ENCODE peak calls at places on chromosomes 3 and 15, in eight cellular contexts. L is fibroblast of pulmonary artery, U is myocyte, G is left lobe of liver, V is Calu3, F is psoas muscle, Z is small intestine, Y is amygdala. K is an unnamed sample.

GRCh38 chr3:88149146-88149515 is 628 bp upstream of the C3orf38 start:
- DNase-seq in V (peak), F (no peak), G (no peak), L (no peak), Z (no peak), Y (peak), U (no peak), K (no peak)

GRCh38 chr3:134406331-134407246 is 32.3 kb upstream of the AMOTL2 start:
- DNase-seq in L (no peak), Y (peak), V (peak), Z (peak), G (no peak), U (peak), F (peak), K (no peak)

GRCh38 chr3:16606398-16606797 is 1.2 kb upstream of the DAZL start:
- DNase-seq in F (no peak), U (no peak), G (no peak), Y (no peak), Z (no peak), L (no peak), V (no peak), K (no peak)

GRCh38 chr3:164024786-164025185 is 1053.5 kb downstream of the SI start:
- DNase-seq in L (no peak), Z (no peak), Y (no peak), F (no peak), U (no peak), V (no peak), G (no peak), K (no peak)

GRCh38 chr3:155872904-155873646 is 2.6 kb downstream of the GMPS start:
- DNase-seq in Y (no peak), Z (no peak), L (no peak), V (no peak), F (no peak), U (no peak), G (no peak), K (no peak)

GRCh38 chr15:25694823-25695312 is 168.3 kb downstream of the ATP10A start:
- DNase-seq in V (no peak), Y (no peak), Z (no peak), G (no peak), U (no peak), L (no peak), F (no peak), K (no peak)

GRCh38 chr3:140848675-140849074 is 93.0 kb upstream of the SLC25A36 start:
- DNase-seq in V (no peak), Y (no peak), U (peak), G (no peak), F (no peak), L (no peak), Z (no peak), K (no peak)

GRCh38 chr3:10551139-10551538 is 45.8 kb upstream of the ATP2B2 start:
- DNase-seq in F (no peak), Z (no peak), V (no peak), L (no peak), G (peak), Y (no peak), U (no peak), K (peak)

GRCh38 chr3:49616491-49616941 is 57.6 kb upstream of the APEH start:
- DNase-seq in L (peak), Y (no peak), Z (no peak), U (peak), F (no peak), V (no peak), G (no peak), K (peak)

GRCh38 chr15:57560976-57561711 is 30.6 kb upstream of the MYZAP start:
- DNase-seq in U (peak), F (peak), G (peak), Y (peak), V (peak), Z (peak), L (peak), K (peak)

GRCh38 chr3:159765860-159766294 is 222.8 kb upstream of the IL12A start:
- DNase-seq in Z (no peak), G (no peak), V (no peak), U (peak), L (no peak), Y (no peak), F (no peak), K (no peak)

GRCh38 chr3:109532257-109533216 is 195.2 kb upstream of the DPPA4 start:
- DNase-seq in F (no peak), Z (peak), L (peak), G (no peak), V (peak), Y (no peak), U (peak), K (no peak)

GRCh38 chr15:52144656-52145055 is 32.1 kb upstream of the BCL2L10 start:
- DNase-seq in V (no peak), L (peak), U (peak), F (no peak), Z (no peak), Y (no peak), G (no peak), K (no peak)

GRCh38 chr3:114758828-114759709 is 388.0 kb downstream of the ZBTB20 start:
- DNase-seq in Y (no peak), Z (peak), G (no peak), V (no peak), F (no peak), L (peak), U (peak), K (no peak)

GRCh38 chr3:196192036-196193001 is 18.9 kb downstream of the ZDHHC19 start:
- DNase-seq in U (peak), V (no peak), L (no peak), G (no peak), Y (no peak), F (peak), Z (peak), K (no peak)

GRCh38 chr15:68418611-68419161 is 13.3 kb downstream of the ITGA11 start:
- DNase-seq in U (peak), L (peak), Y (no peak), V (no peak), F (no peak), Z (peak), G (peak), K (peak)

GRCh38 chr15:34620814-34621213 is 37.4 kb upstream of the GOLGA8B start:
- DNase-seq in V (no peak), Y (no peak), L (no peak), G (no peak), U (peak), F (no peak), Z (no peak), K (no peak)

GRCh38 chr3:152300029-152300764 is 31.5 kb downstream of the MBNL1 start:
- DNase-seq in U (no peak), F (no peak), L (no peak), G (no peak), Z (no peak), Y (no peak), V (no peak), K (no peak)

GRCh38 chr15:61087601-61088000 is 141.5 kb downstream of the RORA start:
- DNase-seq in L (no peak), Y (no peak), Z (no peak), F (no peak), V (no peak), U (no peak), G (no peak), K (no peak)

GRCh38 chr3:187025656-187026320 is 95.5 kb downstream of the ST6GAL1 start:
- DNase-seq in F (no peak), Z (no peak), Y (no peak), G (no peak), V (no peak), L (no peak), U (no peak), K (no peak)

GRCh38 chr3:150314248-150315027 is 93.7 kb upstream of the TSC22D2 start:
- DNase-seq in L (no peak), G (no peak), V (peak), U (no peak), Y (no peak), Z (peak), F (no peak), K (no peak)

K was measured in osteocyte.